ENCODE peak calls at places on chromosome 22, in eight cellular contexts. One of them, this sample, is unnamed.

GRCh38 chr22:49408102-49408836 is 419.4 kb downstream of the BRD1 start:
- DNase-seq in A549: no peak
- DNase-seq in IMR-90: no peak
- DNase-seq in K562: no peak
- DNase-seq in HCT116: no peak
- DNase-seq in SK-N-SH: no peak
- DNase-seq in H1: no peak
- DNase-seq in HepG2: no peak
- DNase-seq in this sample: no peak

GRCh38 chr22:29377979-29378378 is 10.4 kb downstream of the AP1B1 start:
- DNase-seq in A549: no peak
- DNase-seq in IMR-90: no peak
- DNase-seq in K562: no peak
- DNase-seq in HCT116: no peak
- DNase-seq in SK-N-SH: no peak
- DNase-seq in H1: no peak
- DNase-seq in HepG2: no peak
- DNase-seq in this sample: no peak

GRCh38 chr22:50059185-50059880 is 1.2 kb upstream of the TTLL8 start:
- DNase-seq in A549: peak
- DNase-seq in IMR-90: peak
- DNase-seq in K562: peak
- DNase-seq in HCT116: no peak
- DNase-seq in SK-N-SH: peak
- DNase-seq in H1: peak
- DNase-seq in HepG2: peak
- DNase-seq in this sample: no peak

GRCh38 chr22:18044548-18045271 is 20.3 kb upstream of the MICAL3 start:
- DNase-seq in A549: no peak
- DNase-seq in IMR-90: peak
- DNase-seq in K562: no peak
- DNase-seq in HCT116: no peak
- DNase-seq in SK-N-SH: no peak
- DNase-seq in H1: no peak
- DNase-seq in HepG2: peak
- DNase-seq in this sample: no peak

GRCh38 chr22:49502126-49502826 is 325.4 kb downstream of the BRD1 start:
- DNase-seq in A549: peak
- DNase-seq in IMR-90: no peak
- DNase-seq in K562: no peak
- DNase-seq in HCT116: peak
- DNase-seq in SK-N-SH: no peak
- DNase-seq in H1: no peak
- DNase-seq in HepG2: peak
- DNase-seq in this sample: no peak

GRCh38 chr22:43136255-43136654 is 6.9 kb downstream of the MCAT start:
- DNase-seq in A549: peak
- DNase-seq in IMR-90: peak
- DNase-seq in K562: peak
- DNase-seq in HCT116: no peak
- DNase-seq in SK-N-SH: peak
- DNase-seq in H1: no peak
- DNase-seq in HepG2: peak
- DNase-seq in this sample: no peak

GRCh38 chr22:35065796-35066218 is at the start of gene ISX:
- DNase-seq in A549: no peak
- DNase-seq in IMR-90: no peak
- DNase-seq in K562: no peak
- DNase-seq in HCT116: no peak
- DNase-seq in SK-N-SH: no peak
- DNase-seq in H1: no peak
- DNase-seq in HepG2: peak
- DNase-seq in this sample: no peak

GRCh38 chr22:19966908-19967750 is 25.5 kb upstream of the TXNRD2 start:
- DNase-seq in A549: no peak
- DNase-seq in IMR-90: no peak
- DNase-seq in K562: no peak
- DNase-seq in HCT116: no peak
- DNase-seq in SK-N-SH: no peak
- DNase-seq in H1: no peak
- DNase-seq in HepG2: no peak
- DNase-seq in this sample: no peak

GRCh38 chr22:17140826-17141771 is 18.0 kb downstream of the HDHD5 start:
- DNase-seq in A549: no peak
- DNase-seq in IMR-90: no peak
- DNase-seq in K562: no peak
- DNase-seq in HCT116: no peak
- DNase-seq in SK-N-SH: no peak
- DNase-seq in H1: no peak
- DNase-seq in HepG2: no peak
- DNase-seq in this sample: no peak

GRCh38 chr22:40544758-40545157 is 91.8 kb downstream of the MRTFA start:
- DNase-seq in A549: no peak
- DNase-seq in IMR-90: no peak
- DNase-seq in K562: no peak
- DNase-seq in HCT116: no peak
- DNase-seq in SK-N-SH: no peak
- DNase-seq in H1: no peak
- DNase-seq in HepG2: no peak
- DNase-seq in this sample: no peak

GRCh38 chr22:32309585-32310251 is 47.9 kb upstream of the RFPL3 start:
- DNase-seq in A549: no peak
- DNase-seq in IMR-90: no peak
- DNase-seq in K562: no peak
- DNase-seq in HCT116: no peak
- DNase-seq in SK-N-SH: peak
- DNase-seq in H1: no peak
- DNase-seq in HepG2: no peak
- DNase-seq in this sample: no peak

GRCh38 chr22:49780992-49781782 is 46.5 kb downstream of the BRD1 start:
- DNase-seq in A549: no peak
- DNase-seq in IMR-90: no peak
- DNase-seq in K562: no peak
- DNase-seq in HCT116: no peak
- DNase-seq in SK-N-SH: no peak
- DNase-seq in H1: no peak
- DNase-seq in HepG2: no peak
- DNase-seq in this sample: no peak

GRCh38 chr22:49969751-49970527 is 9.4 kb downstream of the PIM3 start:
- DNase-seq in A549: no peak
- DNase-seq in IMR-90: no peak
- DNase-seq in K562: no peak
- DNase-seq in HCT116: no peak
- DNase-seq in SK-N-SH: peak
- DNase-seq in H1: no peak
- DNase-seq in HepG2: no peak
- DNase-seq in this sample: no peak

GRCh38 chr22:17243524-17243923 is 24.3 kb upstream of the ADA2 start:
- DNase-seq in A549: peak
- DNase-seq in IMR-90: no peak
- DNase-seq in K562: peak
- DNase-seq in HCT116: no peak
- DNase-seq in SK-N-SH: no peak
- DNase-seq in H1: no peak
- DNase-seq in HepG2: no peak
- DNase-seq in this sample: peak

DNA sequence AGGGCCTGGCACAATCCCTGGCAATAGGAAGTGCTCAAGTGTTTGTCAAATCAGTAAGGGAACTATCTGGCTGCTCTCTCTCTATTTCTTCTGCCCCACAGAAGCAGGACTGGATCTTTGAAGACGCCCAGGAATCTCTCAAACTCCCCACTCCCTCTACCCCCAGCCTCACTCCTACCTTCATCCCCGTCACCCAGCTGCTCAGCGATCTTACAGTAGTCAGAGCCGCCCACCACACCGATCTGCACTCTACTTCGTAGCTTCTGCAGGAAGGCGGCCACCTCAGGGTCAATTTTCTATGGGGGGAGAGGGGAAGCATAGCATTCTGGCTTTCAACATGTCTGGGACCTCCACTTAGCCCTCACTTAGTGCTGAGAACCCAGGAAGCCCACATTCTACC is 3.7 kb downstream of the PMM1 start:
- DNase-seq in A549: no peak
- DNase-seq in IMR-90: no peak
- DNase-seq in K562: no peak
- DNase-seq in HCT116: no peak
- DNase-seq in SK-N-SH: no peak
- DNase-seq in H1: no peak
- DNase-seq in HepG2: no peak
- DNase-seq in this sample: no peak
- TF ChIP-seq RAD21 in A549: no peak
- TF ChIP-seq RAD21 in IMR-90: no peak
- TF ChIP-seq RAD21 in K562: no peak
- TF ChIP-seq RAD21 in HCT116: no peak
- TF ChIP-seq RAD21 in SK-N-SH: no peak
- TF ChIP-seq RAD21 in H1: no peak
- TF ChIP-seq RAD21 in HepG2: no peak
- TF ChIP-seq RAD21 in this sample: no peak

DNA sequence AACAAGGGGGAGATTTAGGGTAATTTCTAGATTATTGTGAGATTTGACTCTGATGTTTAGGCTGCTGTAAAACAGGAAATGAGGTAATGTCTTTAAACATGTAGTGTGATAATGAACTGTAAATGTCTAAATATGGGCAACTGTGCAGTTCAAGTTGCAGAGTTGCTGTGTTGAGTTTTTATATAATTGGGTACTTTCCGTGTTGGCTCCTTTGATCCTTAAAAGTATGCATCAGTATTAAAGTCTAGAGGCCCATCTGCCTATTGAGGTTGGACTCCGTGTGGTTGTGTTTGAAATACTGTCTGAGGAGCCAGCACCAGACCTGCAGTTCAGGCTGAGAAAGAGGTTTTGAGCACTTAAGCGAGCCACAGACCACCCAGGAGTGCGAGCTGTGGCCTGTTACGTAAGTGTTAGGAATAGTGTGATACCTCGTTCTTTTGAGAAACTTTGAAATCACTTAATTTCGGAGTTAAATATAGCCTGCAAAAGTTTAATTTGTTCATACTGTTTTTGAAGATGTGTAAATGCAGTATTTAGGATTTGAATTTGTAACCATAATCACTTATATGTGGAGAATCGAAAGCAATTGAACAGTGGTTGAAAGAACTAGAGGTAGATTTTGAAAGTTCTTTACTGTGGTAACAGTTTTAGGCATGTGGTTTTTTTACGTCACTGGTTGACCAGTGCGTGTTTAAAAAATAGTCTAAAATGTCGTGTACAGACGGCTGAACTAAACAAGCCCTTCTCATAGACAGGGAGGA is 9.0 kb downstream of the FAM118A start:
- DNase-seq in A549: no peak
- DNase-seq in IMR-90: peak
- DNase-seq in K562: no peak
- DNase-seq in HCT116: no peak
- DNase-seq in SK-N-SH: no peak
- DNase-seq in H1: no peak
- DNase-seq in HepG2: no peak
- DNase-seq in this sample: peak
- TF ChIP-seq RAD21 in A549: no peak
- TF ChIP-seq RAD21 in IMR-90: no peak
- TF ChIP-seq RAD21 in K562: no peak
- TF ChIP-seq RAD21 in HCT116: no peak
- TF ChIP-seq RAD21 in SK-N-SH: no peak
- TF ChIP-seq RAD21 in H1: no peak
- TF ChIP-seq RAD21 in HepG2: no peak
- TF ChIP-seq RAD21 in this sample: no peak

GRCh38 chr22:25853902-25854301 is 111.9 kb downstream of the MYO18B start:
- DNase-seq in A549: peak
- DNase-seq in IMR-90: no peak
- DNase-seq in K562: peak
- DNase-seq in HCT116: peak
- DNase-seq in SK-N-SH: peak
- DNase-seq in H1: no peak
- DNase-seq in HepG2: peak
- DNase-seq in this sample: no peak
- TF ChIP-seq RAD21 in A549: no peak
- TF ChIP-seq RAD21 in IMR-90: no peak
- TF ChIP-seq RAD21 in K562: no peak
- TF ChIP-seq RAD21 in HCT116: no peak
- TF ChIP-seq RAD21 in SK-N-SH: peak
- TF ChIP-seq RAD21 in H1: peak
- TF ChIP-seq RAD21 in HepG2: no peak
- TF ChIP-seq RAD21 in this sample: peak

DNA sequence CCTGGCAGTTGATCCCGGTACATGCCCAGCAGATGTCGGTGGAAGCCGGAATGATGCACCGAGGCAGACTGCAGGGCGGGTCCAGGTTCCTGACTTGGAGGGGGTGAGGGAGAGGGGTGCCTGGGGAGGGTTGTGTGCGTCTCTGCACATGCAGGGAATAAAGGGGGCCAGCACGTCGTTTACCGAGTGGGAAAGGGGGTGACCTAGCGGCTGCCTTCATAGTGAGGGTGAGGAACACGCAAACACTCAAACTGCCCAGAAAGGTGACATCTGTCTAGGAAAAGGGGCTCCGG is 801.7 kb downstream of the TBC1D22A start:
- DNase-seq in A549: no peak
- DNase-seq in IMR-90: no peak
- DNase-seq in K562: no peak
- DNase-seq in HCT116: no peak
- DNase-seq in SK-N-SH: no peak
- DNase-seq in H1: no peak
- DNase-seq in HepG2: no peak
- DNase-seq in this sample: no peak
- TF ChIP-seq RAD21 in A549: no peak
- TF ChIP-seq RAD21 in IMR-90: no peak
- TF ChIP-seq RAD21 in K562: no peak
- TF ChIP-seq RAD21 in HCT116: no peak
- TF ChIP-seq RAD21 in SK-N-SH: no peak
- TF ChIP-seq RAD21 in H1: no peak
- TF ChIP-seq RAD21 in HepG2: no peak
- TF ChIP-seq RAD21 in this sample: no peak

DNA sequence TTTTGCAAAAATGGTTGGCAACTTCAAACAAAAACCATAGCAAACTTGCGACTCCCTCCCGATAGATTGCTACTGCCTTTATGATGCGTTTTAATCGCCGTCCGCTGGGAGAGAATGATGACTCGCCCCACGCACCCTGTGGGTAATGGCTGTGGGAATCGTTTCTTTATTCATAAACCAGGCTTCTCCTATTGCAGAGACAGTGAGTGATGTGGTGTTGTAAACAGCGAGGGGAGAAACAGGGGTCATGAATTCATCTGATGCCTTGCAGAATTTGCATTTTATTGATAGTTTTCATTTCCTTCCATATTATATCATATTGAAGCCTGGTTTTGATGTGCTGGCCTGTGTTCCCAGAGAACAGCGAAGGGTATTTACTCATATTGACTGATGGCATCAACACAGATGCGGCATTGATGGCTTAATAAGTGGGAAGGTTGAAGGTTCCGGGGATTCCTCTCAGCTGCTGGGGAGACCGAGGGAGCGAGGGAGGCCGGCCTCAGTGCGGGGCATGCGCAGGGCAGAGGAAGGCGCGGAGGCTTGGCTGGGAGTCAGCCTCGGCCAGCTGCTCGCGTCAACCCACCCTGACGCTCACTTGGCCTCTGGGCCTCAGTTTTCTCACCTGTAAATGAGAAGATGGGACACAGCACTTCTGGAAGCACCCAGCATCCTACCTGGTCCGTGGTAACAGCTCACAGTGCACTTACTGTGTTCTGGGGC is 41.3 kb downstream of the ARHGAP8 start:
- DNase-seq in A549: no peak
- DNase-seq in IMR-90: no peak
- DNase-seq in K562: no peak
- DNase-seq in HCT116: no peak
- DNase-seq in SK-N-SH: no peak
- DNase-seq in H1: no peak
- DNase-seq in HepG2: no peak
- DNase-seq in this sample: no peak
- TF ChIP-seq RAD21 in A549: no peak
- TF ChIP-seq RAD21 in IMR-90: no peak
- TF ChIP-seq RAD21 in K562: no peak
- TF ChIP-seq RAD21 in HCT116: no peak
- TF ChIP-seq RAD21 in SK-N-SH: no peak
- TF ChIP-seq RAD21 in H1: no peak
- TF ChIP-seq RAD21 in HepG2: no peak
- TF ChIP-seq RAD21 in this sample: no peak

This sample was measured in GM12878.